ENCODE peak calls at places on chromosome 2, in nine cellular contexts. One of them, this sample, is unnamed.

GRCh38 chr2:28356095-28356911 is 36.4 kb upstream of the FOSL2 start:
- DNase-seq in HFF-Myc: no peak
- DNase-seq in A549: peak; percentile 38
- DNase-seq in mucosa of gallbladder: peak; percentile 92
- DNase-seq in AG04450: peak; percentile 55
- DNase-seq in immature natural killer cell: peak; percentile 61
- DNase-seq in stimulated activated CD8-positive, alpha-beta memory T cell treated with anti-CD3 and anti-CD28 coated beads, Interleukin-2, amount 100 ng/mL, for 1 hour: no peak
- DNase-seq in CD4-positive, alpha-beta T cell: no peak
- DNase-seq in GM23338: no peak
- DNase-seq in this sample: peak; percentile 40

GRCh38 chr2:46180189-46180588 is 117.0 kb upstream of the EPAS1 start:
- DNase-seq in A549: no peak
- DNase-seq in AG04450: no peak
- DNase-seq in GM23338: no peak
- DNase-seq in mucosa of gallbladder: no peak
- DNase-seq in CD4-positive, alpha-beta T cell: no peak
- DNase-seq in immature natural killer cell: no peak
- DNase-seq in HFF-Myc: no peak
- DNase-seq in stimulated activated CD8-positive, alpha-beta memory T cell treated with anti-CD3 and anti-CD28 coated beads, Interleukin-2, amount 100 ng/mL, for 1 hour: no peak
- DNase-seq in this sample: no peak

GRCh38 chr2:134247679-134248078 is 6.2 kb upstream of the MGAT5 start:
- DNase-seq in GM23338: no peak
- DNase-seq in immature natural killer cell: no peak
- DNase-seq in CD4-positive, alpha-beta T cell: no peak
- DNase-seq in AG04450: no peak
- DNase-seq in HFF-Myc: no peak
- DNase-seq in stimulated activated CD8-positive, alpha-beta memory T cell treated with anti-CD3 and anti-CD28 coated beads, Interleukin-2, amount 100 ng/mL, for 1 hour: no peak
- DNase-seq in mucosa of gallbladder: no peak
- DNase-seq in A549: no peak
- DNase-seq in this sample: no peak

GRCh38 chr2:113246606-113247005 is 32.1 kb downstream of the PAX8 start:
- DNase-seq in A549: no peak
- DNase-seq in AG04450: no peak
- DNase-seq in mucosa of gallbladder: no peak
- DNase-seq in GM23338: no peak
- DNase-seq in HFF-Myc: no peak
- DNase-seq in CD4-positive, alpha-beta T cell: no peak
- DNase-seq in immature natural killer cell: no peak
- DNase-seq in stimulated activated CD8-positive, alpha-beta memory T cell treated with anti-CD3 and anti-CD28 coated beads, Interleukin-2, amount 100 ng/mL, for 1 hour: no peak
- DNase-seq in this sample: no peak

GRCh38 chr2:126698376-126698775 is 42.4 kb downstream of the GYPC start:
- DNase-seq in CD4-positive, alpha-beta T cell: no peak
- DNase-seq in immature natural killer cell: no peak
- DNase-seq in mucosa of gallbladder: no peak
- DNase-seq in stimulated activated CD8-positive, alpha-beta memory T cell treated with anti-CD3 and anti-CD28 coated beads, Interleukin-2, amount 100 ng/mL, for 1 hour: no peak
- DNase-seq in GM23338: no peak
- DNase-seq in A549: no peak
- DNase-seq in HFF-Myc: no peak
- DNase-seq in AG04450: no peak
- DNase-seq in this sample: no peak

GRCh38 chr2:231452799-231453508 is 11.3 kb downstream of the NCL start:
- DNase-seq in CD4-positive, alpha-beta T cell: no peak
- DNase-seq in HFF-Myc: no peak
- DNase-seq in stimulated activated CD8-positive, alpha-beta memory T cell treated with anti-CD3 and anti-CD28 coated beads, Interleukin-2, amount 100 ng/mL, for 1 hour: no peak
- DNase-seq in AG04450: no peak
- DNase-seq in mucosa of gallbladder: no peak
- DNase-seq in immature natural killer cell: no peak
- DNase-seq in A549: peak; percentile 23
- DNase-seq in GM23338: peak; percentile 70
- DNase-seq in this sample: peak; percentile 48

GRCh38 chr2:35873921-35874320 is 481.7 kb upstream of the CRIM1 start:
- DNase-seq in immature natural killer cell: no peak
- DNase-seq in A549: no peak
- DNase-seq in AG04450: no peak
- DNase-seq in GM23338: peak; percentile 49
- DNase-seq in CD4-positive, alpha-beta T cell: no peak
- DNase-seq in mucosa of gallbladder: no peak
- DNase-seq in HFF-Myc: no peak
- DNase-seq in stimulated activated CD8-positive, alpha-beta memory T cell treated with anti-CD3 and anti-CD28 coated beads, Interleukin-2, amount 100 ng/mL, for 1 hour: no peak
- DNase-seq in this sample: no peak

GRCh38 chr2:214569419-214570035 is 158.7 kb downstream of the VWC2L start:
- DNase-seq in A549: no peak
- DNase-seq in AG04450: no peak
- DNase-seq in GM23338: no peak
- DNase-seq in HFF-Myc: no peak
- DNase-seq in stimulated activated CD8-positive, alpha-beta memory T cell treated with anti-CD3 and anti-CD28 coated beads, Interleukin-2, amount 100 ng/mL, for 1 hour: no peak
- DNase-seq in mucosa of gallbladder: no peak
- DNase-seq in CD4-positive, alpha-beta T cell: no peak
- DNase-seq in immature natural killer cell: no peak
- DNase-seq in this sample: no peak

GRCh38 chr2:235070063-235070706 is 118.4 kb downstream of the SH3BP4 start:
- DNase-seq in A549: no peak
- DNase-seq in mucosa of gallbladder: no peak
- DNase-seq in CD4-positive, alpha-beta T cell: no peak
- DNase-seq in GM23338: peak; percentile 57
- DNase-seq in AG04450: no peak
- DNase-seq in immature natural killer cell: no peak
- DNase-seq in stimulated activated CD8-positive, alpha-beta memory T cell treated with anti-CD3 and anti-CD28 coated beads, Interleukin-2, amount 100 ng/mL, for 1 hour: no peak
- DNase-seq in HFF-Myc: no peak
- DNase-seq in this sample: peak; percentile 75

GRCh38 chr2:136015688-136016087 is 30.3 kb upstream of the DARS1 start:
- DNase-seq in stimulated activated CD8-positive, alpha-beta memory T cell treated with anti-CD3 and anti-CD28 coated beads, Interleukin-2, amount 100 ng/mL, for 1 hour: no peak
- DNase-seq in A549: no peak
- DNase-seq in GM23338: no peak
- DNase-seq in HFF-Myc: no peak
- DNase-seq in AG04450: no peak
- DNase-seq in mucosa of gallbladder: no peak
- DNase-seq in CD4-positive, alpha-beta T cell: no peak
- DNase-seq in immature natural killer cell: peak; percentile 55
- DNase-seq in this sample: no peak

GRCh38 chr2:177604291-177605065 is 211.9 kb downstream of the AGPS start:
- DNase-seq in mucosa of gallbladder: no peak
- DNase-seq in A549: peak; percentile 51
- DNase-seq in stimulated activated CD8-positive, alpha-beta memory T cell treated with anti-CD3 and anti-CD28 coated beads, Interleukin-2, amount 100 ng/mL, for 1 hour: no peak
- DNase-seq in immature natural killer cell: peak; percentile 3
- DNase-seq in HFF-Myc: peak; percentile 36
- DNase-seq in AG04450: peak; percentile 23
- DNase-seq in GM23338: peak; percentile 84
- DNase-seq in CD4-positive, alpha-beta T cell: no peak
- DNase-seq in this sample: peak; percentile 75

GRCh38 chr2:61432990-61433389 is 37.9 kb downstream of the USP34 start:
- DNase-seq in mucosa of gallbladder: no peak
- DNase-seq in HFF-Myc: no peak
- DNase-seq in stimulated activated CD8-positive, alpha-beta memory T cell treated with anti-CD3 and anti-CD28 coated beads, Interleukin-2, amount 100 ng/mL, for 1 hour: no peak
- DNase-seq in CD4-positive, alpha-beta T cell: no peak
- DNase-seq in immature natural killer cell: no peak
- DNase-seq in A549: no peak
- DNase-seq in AG04450: no peak
- DNase-seq in GM23338: no peak
- DNase-seq in this sample: no peak

GRCh38 chr2:67526283-67526682 is 129.2 kb downstream of the ETAA1 start:
- DNase-seq in CD4-positive, alpha-beta T cell: no peak
- DNase-seq in A549: peak; percentile 17
- DNase-seq in GM23338: no peak
- DNase-seq in mucosa of gallbladder: no peak
- DNase-seq in AG04450: peak; percentile 46
- DNase-seq in HFF-Myc: no peak
- DNase-seq in stimulated activated CD8-positive, alpha-beta memory T cell treated with anti-CD3 and anti-CD28 coated beads, Interleukin-2, amount 100 ng/mL, for 1 hour: no peak
- DNase-seq in immature natural killer cell: no peak
- DNase-seq in this sample: no peak

GRCh38 chr2:183001948-183002347 is 36.3 kb downstream of the NCKAP1 start:
- DNase-seq in AG04450: no peak
- DNase-seq in stimulated activated CD8-positive, alpha-beta memory T cell treated with anti-CD3 and anti-CD28 coated beads, Interleukin-2, amount 100 ng/mL, for 1 hour: no peak
- DNase-seq in immature natural killer cell: no peak
- DNase-seq in GM23338: peak; percentile 18
- DNase-seq in HFF-Myc: no peak
- DNase-seq in A549: no peak
- DNase-seq in CD4-positive, alpha-beta T cell: no peak
- DNase-seq in mucosa of gallbladder: no peak
- DNase-seq in this sample: no peak

GRCh38 chr2:15092691-15093090 is 460.2 kb downstream of the LRATD1 start:
- DNase-seq in AG04450: no peak
- DNase-seq in A549: no peak
- DNase-seq in stimulated activated CD8-positive, alpha-beta memory T cell treated with anti-CD3 and anti-CD28 coated beads, Interleukin-2, amount 100 ng/mL, for 1 hour: no peak
- DNase-seq in HFF-Myc: no peak
- DNase-seq in immature natural killer cell: no peak
- DNase-seq in GM23338: no peak
- DNase-seq in CD4-positive, alpha-beta T cell: no peak
- DNase-seq in mucosa of gallbladder: no peak
- DNase-seq in this sample: no peak

GRCh38 chr2:82256288-82256687 is 1951.7 kb upstream of the LRRTM1 start:
- DNase-seq in A549: no peak
- DNase-seq in stimulated activated CD8-positive, alpha-beta memory T cell treated with anti-CD3 and anti-CD28 coated beads, Interleukin-2, amount 100 ng/mL, for 1 hour: no peak
- DNase-seq in AG04450: no peak
- DNase-seq in immature natural killer cell: no peak
- DNase-seq in CD4-positive, alpha-beta T cell: no peak
- DNase-seq in mucosa of gallbladder: no peak
- DNase-seq in HFF-Myc: no peak
- DNase-seq in GM23338: no peak
- DNase-seq in this sample: no peak

This sample was measured in neural progenitor cell.